ENCODE peak calls at places on chromosome 10, in seven cellular contexts. S is SK-N-SH, U is EL, P is sigmoid colon, Z is DMS53, E is heart right ventricle, Y is iris pigment epithelial cell. K is an unnamed sample.

GRCh38 chr10:98610301-98610700 is 163.6 kb upstream of the HPS1 start:
- DNase-seq in S (no peak), Z (no peak), U (no peak), Y (peak), P (no peak), E (no peak), K (no peak)

GRCh38 chr10:53765311-53765710 is 992.7 kb upstream of the MBL2 start:
- DNase-seq in Z (no peak), E (no peak), Y (peak), U (no peak), P (no peak), S (no peak), K (no peak)

GRCh38 chr10:129609551-129609950 is 142.5 kb downstream of the MGMT start:
- DNase-seq in E (no peak), U (no peak), Z (no peak), Y (no peak), S (no peak), P (no peak), K (no peak)

GRCh38 chr10:104353325-104354048 is at the start of gene CFAP58:
- DNase-seq in E (peak), Z (peak), Y (peak), S (peak), P (peak), U (peak), K (peak)

GRCh38 chr10:110206988-110207804 is at the start of gene MXI1:
- DNase-seq in Z (peak), Y (peak), E (peak), S (peak), P (peak), U (peak), K (peak)

GRCh38 chr10:28677889-28678686 is 767 bp downstream of the BAMBI start:
- DNase-seq in S (peak), U (peak), Z (peak), Y (peak), P (no peak), E (peak), K (peak)

GRCh38 chr10:97714401-97715258 is 1.1 kb downstream of the MARVELD1 start:
- DNase-seq in E (peak), Z (peak), P (peak), S (peak), U (peak), Y (peak), K (peak)

GRCh38 chr10:23189024-23189423 is 3.1 kb upstream of the PTF1A start:
- DNase-seq in Y (no peak), U (no peak), E (no peak), Z (no peak), S (no peak), P (no peak), K (no peak)

GRCh38 chr10:4243651-4244050 is 458.6 kb upstream of the KLF6 start:
- DNase-seq in Z (no peak), P (peak), E (no peak), U (peak), S (no peak), Y (peak), K (peak)

GRCh38 chr10:80416401-80417098 is 8.2 kb downstream of the PRXL2A start:
- DNase-seq in E (peak), P (peak), U (no peak), Z (no peak), Y (peak), S (no peak), K (no peak)

GRCh38 chr10:124339951-124340760 is 78.6 kb downstream of the OAT start:
- DNase-seq in Z (peak), S (no peak), E (no peak), U (peak), P (no peak), Y (peak), K (peak)

GRCh38 chr10:95706990-95707389 is 13.3 kb upstream of the TCTN3 start:
- DNase-seq in Y (no peak), P (no peak), U (no peak), E (no peak), Z (no peak), S (no peak), K (no peak)

GRCh38 chr10:55283041-55283440 is 482.0 kb upstream of the PCDH15 start:
- DNase-seq in Y (no peak), P (no peak), S (no peak), Z (no peak), U (no peak), E (no peak), K (no peak)

GRCh38 chr10:133377818-133378250 is 1.2 kb upstream of the PAOX start:
- DNase-seq in Z (no peak), E (no peak), U (no peak), P (no peak), S (no peak), Y (no peak), K (no peak)

GRCh38 chr10:34323197-34323596 is 491.9 kb downstream of the PARD3 start:
- DNase-seq in P (no peak), E (no peak), U (no peak), S (no peak), Y (peak), Z (no peak), K (peak)